ENCODE peak calls at places on chromosomes 11 and 22, in four cellular contexts. One of them, this sample, is unnamed.

GRCh38 chr11:17839973-17840611 is 105.5 kb downstream of the KCNC1 start:
- DNase-seq in mammary epithelial cell: peak
- DNase-seq in neural crest cell: no peak
- DNase-seq in CD4-positive, alpha-beta T cell: no peak
- DNase-seq in this sample: no peak

GRCh38 chr11:65476632-65477270 is 22.1 kb upstream of the MALAT1 start:
- DNase-seq in mammary epithelial cell: no peak
- DNase-seq in neural crest cell: no peak
- DNase-seq in CD4-positive, alpha-beta T cell: no peak
- DNase-seq in this sample: no peak

GRCh38 chr11:43735931-43736330 is 55.4 kb downstream of the HSD17B12 start:
- DNase-seq in mammary epithelial cell: peak
- DNase-seq in neural crest cell: no peak
- DNase-seq in CD4-positive, alpha-beta T cell: no peak
- DNase-seq in this sample: no peak

GRCh38 chr11:1225386-1226225 is 2.7 kb downstream of the MUC5B start:
- DNase-seq in mammary epithelial cell: no peak
- DNase-seq in neural crest cell: no peak
- DNase-seq in CD4-positive, alpha-beta T cell: no peak
- DNase-seq in this sample: no peak

GRCh38 chr11:86582898-86583297 is 89.5 kb downstream of the ME3 start:
- DNase-seq in mammary epithelial cell: no peak
- DNase-seq in neural crest cell: no peak
- DNase-seq in CD4-positive, alpha-beta T cell: no peak
- DNase-seq in this sample: no peak

GRCh38 chr11:47797633-47798032 is 30.5 kb upstream of the FNBP4 start:
- DNase-seq in mammary epithelial cell: peak
- DNase-seq in neural crest cell: no peak
- DNase-seq in CD4-positive, alpha-beta T cell: no peak
- DNase-seq in this sample: no peak

GRCh38 chr22:36331306-36331911 is 56.4 kb downstream of the MYH9 start:
- DNase-seq in mammary epithelial cell: peak
- DNase-seq in neural crest cell: no peak
- DNase-seq in CD4-positive, alpha-beta T cell: peak
- DNase-seq in this sample: peak

GRCh38 chr11:30919389-30920172 is 333.4 kb upstream of the MPPED2 start:
- DNase-seq in mammary epithelial cell: no peak
- DNase-seq in neural crest cell: no peak
- DNase-seq in CD4-positive, alpha-beta T cell: no peak
- DNase-seq in this sample: no peak

GRCh38 chr11:65288706-65289536 is 25.7 kb upstream of the CDC42EP2 start:
- DNase-seq in mammary epithelial cell: peak
- DNase-seq in neural crest cell: no peak
- DNase-seq in CD4-positive, alpha-beta T cell: no peak
- DNase-seq in this sample: no peak

GRCh38 chr11:93248602-93249001 is 50.8 kb upstream of the SLC36A4 start:
- DNase-seq in mammary epithelial cell: no peak
- DNase-seq in neural crest cell: no peak
- DNase-seq in CD4-positive, alpha-beta T cell: no peak
- DNase-seq in this sample: no peak

GRCh38 chr11:105201166-105201565 is 61.6 kb upstream of the CARD18 start:
- DNase-seq in mammary epithelial cell: no peak
- DNase-seq in neural crest cell: no peak
- DNase-seq in CD4-positive, alpha-beta T cell: no peak
- DNase-seq in this sample: no peak

GRCh38 chr22:43507235-43507634 is 95.4 kb downstream of the MPPED1 start:
- DNase-seq in mammary epithelial cell: no peak
- DNase-seq in neural crest cell: no peak
- DNase-seq in CD4-positive, alpha-beta T cell: no peak
- DNase-seq in this sample: no peak
- TF ChIP-seq CTCF in mammary epithelial cell: no peak
- TF ChIP-seq CTCF in neural crest cell: no peak
- TF ChIP-seq CTCF in CD4-positive, alpha-beta T cell: no peak
- TF ChIP-seq CTCF in this sample: no peak

GRCh38 chr22:30444632-30445437 is 19.3 kb downstream of the MTFP1 start:
- DNase-seq in mammary epithelial cell: peak
- DNase-seq in neural crest cell: peak
- DNase-seq in CD4-positive, alpha-beta T cell: peak
- DNase-seq in this sample: no peak
- TF ChIP-seq CTCF in mammary epithelial cell: peak
- TF ChIP-seq CTCF in neural crest cell: peak
- TF ChIP-seq CTCF in CD4-positive, alpha-beta T cell: peak
- TF ChIP-seq CTCF in this sample: peak

GRCh38 chr22:38074181-38075104 is 9.5 kb downstream of the SLC16A8 start:
- DNase-seq in mammary epithelial cell: peak
- DNase-seq in neural crest cell: no peak
- DNase-seq in CD4-positive, alpha-beta T cell: no peak
- DNase-seq in this sample: no peak
- TF ChIP-seq CTCF in mammary epithelial cell: no peak
- TF ChIP-seq CTCF in neural crest cell: peak
- TF ChIP-seq CTCF in CD4-positive, alpha-beta T cell: no peak
- TF ChIP-seq CTCF in this sample: no peak

GRCh38 chr11:133836076-133836548 is 9.2 kb downstream of the SPATA19 start:
- DNase-seq in mammary epithelial cell: no peak
- DNase-seq in neural crest cell: no peak
- DNase-seq in CD4-positive, alpha-beta T cell: no peak
- DNase-seq in this sample: no peak

GRCh38 chr11:133833101-133833898 is 12.0 kb downstream of the SPATA19 start:
- DNase-seq in mammary epithelial cell: no peak
- DNase-seq in neural crest cell: no peak
- DNase-seq in CD4-positive, alpha-beta T cell: no peak
- DNase-seq in this sample: no peak

GRCh38 chr11:133835258-133836075 is 9.8 kb downstream of the SPATA19 start:
- DNase-seq in mammary epithelial cell: peak
- DNase-seq in neural crest cell: peak
- DNase-seq in CD4-positive, alpha-beta T cell: peak
- DNase-seq in this sample: no peak

GRCh38 chr11:133833899-133834296 is 11.4 kb downstream of the SPATA19 start:
- DNase-seq in mammary epithelial cell: no peak
- DNase-seq in neural crest cell: no peak
- DNase-seq in CD4-positive, alpha-beta T cell: no peak
- DNase-seq in this sample: no peak

GRCh38 chr11:133834399-133835257 is 10.7 kb downstream of the SPATA19 start:
- DNase-seq in mammary epithelial cell: no peak
- DNase-seq in neural crest cell: no peak
- DNase-seq in CD4-positive, alpha-beta T cell: no peak
- DNase-seq in this sample: no peak
- TF ChIP-seq CTCF in mammary epithelial cell: no peak
- TF ChIP-seq CTCF in neural crest cell: no peak
- TF ChIP-seq CTCF in CD4-positive, alpha-beta T cell: no peak
- TF ChIP-seq CTCF in this sample: no peak

This sample was measured in natural killer cell.